ENCODE peak calls at places on chromosome 13, in nine cellular contexts. One of them, this sample, is unnamed.

GRCh38 chr13:28475916-28476725 is 18.8 kb downstream of the FLT1 start:
- DNase-seq in T-cell: no peak
- DNase-seq in left cardiac atrium: no peak
- DNase-seq in stimulated activated CD8-positive, alpha-beta memory T cell treated with anti-CD3 and anti-CD28 coated beads, Interleukin-2, amount 100 ng/mL, for 1 hour: no peak
- DNase-seq in HFFc6: peak; percentile 84
- DNase-seq in NCI-H1092 treated with DMSO at 0.1 percent for 48 hours: no peak
- DNase-seq in naive B cell: no peak
- DNase-seq in left lung: no peak
- DNase-seq in activated naive CD4-positive, alpha-beta T cell: no peak
- DNase-seq in this sample: peak; percentile 4

GRCh38 chr13:73179906-73180305 is 121.1 kb downstream of the KLF5 start:
- DNase-seq in T-cell: no peak
- DNase-seq in left cardiac atrium: no peak
- DNase-seq in stimulated activated CD8-positive, alpha-beta memory T cell treated with anti-CD3 and anti-CD28 coated beads, Interleukin-2, amount 100 ng/mL, for 1 hour: no peak
- DNase-seq in HFFc6: peak; percentile 69
- DNase-seq in NCI-H1092 treated with DMSO at 0.1 percent for 48 hours: no peak
- DNase-seq in naive B cell: no peak
- DNase-seq in left lung: no peak
- DNase-seq in activated naive CD4-positive, alpha-beta T cell: no peak
- DNase-seq in this sample: no peak

GRCh38 chr13:90868321-90868920 is 479.1 kb upstream of the MIR17HG start:
- DNase-seq in T-cell: no peak
- DNase-seq in left cardiac atrium: no peak
- DNase-seq in stimulated activated CD8-positive, alpha-beta memory T cell treated with anti-CD3 and anti-CD28 coated beads, Interleukin-2, amount 100 ng/mL, for 1 hour: no peak
- DNase-seq in HFFc6: peak; percentile 5
- DNase-seq in NCI-H1092 treated with DMSO at 0.1 percent for 48 hours: no peak
- DNase-seq in naive B cell: no peak
- DNase-seq in left lung: no peak
- DNase-seq in activated naive CD4-positive, alpha-beta T cell: no peak
- DNase-seq in this sample: no peak

GRCh38 chr13:84902243-84902642 is 897.0 kb downstream of the SLITRK6 start:
- DNase-seq in T-cell: no peak
- DNase-seq in left cardiac atrium: no peak
- DNase-seq in stimulated activated CD8-positive, alpha-beta memory T cell treated with anti-CD3 and anti-CD28 coated beads, Interleukin-2, amount 100 ng/mL, for 1 hour: no peak
- DNase-seq in HFFc6: no peak
- DNase-seq in NCI-H1092 treated with DMSO at 0.1 percent for 48 hours: no peak
- DNase-seq in naive B cell: no peak
- DNase-seq in left lung: no peak
- DNase-seq in activated naive CD4-positive, alpha-beta T cell: no peak
- DNase-seq in this sample: no peak

GRCh38 chr13:51858433-51859247 is 3.1 kb upstream of the CCDC70 start:
- DNase-seq in T-cell: no peak
- DNase-seq in left cardiac atrium: no peak
- DNase-seq in stimulated activated CD8-positive, alpha-beta memory T cell treated with anti-CD3 and anti-CD28 coated beads, Interleukin-2, amount 100 ng/mL, for 1 hour: no peak
- DNase-seq in HFFc6: no peak
- DNase-seq in NCI-H1092 treated with DMSO at 0.1 percent for 48 hours: no peak
- DNase-seq in naive B cell: no peak
- DNase-seq in left lung: no peak
- DNase-seq in activated naive CD4-positive, alpha-beta T cell: no peak
- DNase-seq in this sample: no peak

GRCh38 chr13:107392205-107392604 is 823.1 kb downstream of the LIG4 start:
- DNase-seq in T-cell: no peak
- DNase-seq in left cardiac atrium: no peak
- DNase-seq in stimulated activated CD8-positive, alpha-beta memory T cell treated with anti-CD3 and anti-CD28 coated beads, Interleukin-2, amount 100 ng/mL, for 1 hour: no peak
- DNase-seq in HFFc6: no peak
- DNase-seq in NCI-H1092 treated with DMSO at 0.1 percent for 48 hours: no peak
- DNase-seq in naive B cell: no peak
- DNase-seq in left lung: no peak
- DNase-seq in activated naive CD4-positive, alpha-beta T cell: no peak
- DNase-seq in this sample: no peak

GRCh38 chr13:27476943-27477681 is 26.7 kb upstream of the MTIF3 start:
- DNase-seq in T-cell: no peak
- DNase-seq in left cardiac atrium: no peak
- DNase-seq in stimulated activated CD8-positive, alpha-beta memory T cell treated with anti-CD3 and anti-CD28 coated beads, Interleukin-2, amount 100 ng/mL, for 1 hour: no peak
- DNase-seq in HFFc6: peak; percentile 29
- DNase-seq in NCI-H1092 treated with DMSO at 0.1 percent for 48 hours: no peak
- DNase-seq in naive B cell: no peak
- DNase-seq in left lung: no peak
- DNase-seq in activated naive CD4-positive, alpha-beta T cell: no peak
- DNase-seq in this sample: peak; percentile 7

GRCh38 chr13:60379837-60380236 is 17.2 kb upstream of the TDRD3 start:
- DNase-seq in T-cell: no peak
- DNase-seq in left cardiac atrium: no peak
- DNase-seq in stimulated activated CD8-positive, alpha-beta memory T cell treated with anti-CD3 and anti-CD28 coated beads, Interleukin-2, amount 100 ng/mL, for 1 hour: no peak
- DNase-seq in HFFc6: no peak
- DNase-seq in NCI-H1092 treated with DMSO at 0.1 percent for 48 hours: no peak
- DNase-seq in naive B cell: no peak
- DNase-seq in left lung: no peak
- DNase-seq in activated naive CD4-positive, alpha-beta T cell: no peak
- DNase-seq in this sample: no peak

GRCh38 chr13:35824395-35824794 is 306.8 kb downstream of the DCLK1 start:
- DNase-seq in T-cell: no peak
- DNase-seq in left cardiac atrium: no peak
- DNase-seq in stimulated activated CD8-positive, alpha-beta memory T cell treated with anti-CD3 and anti-CD28 coated beads, Interleukin-2, amount 100 ng/mL, for 1 hour: no peak
- DNase-seq in HFFc6: no peak
- DNase-seq in NCI-H1092 treated with DMSO at 0.1 percent for 48 hours: no peak
- DNase-seq in naive B cell: no peak
- DNase-seq in left lung: no peak
- DNase-seq in activated naive CD4-positive, alpha-beta T cell: no peak
- DNase-seq in this sample: no peak

This sample was measured in RCC 7860.